ENCODE peak calls at places on chromosomes 5 and 9, in ten cellular contexts. One of them, this sample, is unnamed.

GRCh38 chr5:158119852-158120708 is 261.1 kb upstream of the CLINT1 start:
- DNase-seq in MM.1S: no peak
- DNase-seq in iPS DF 6.9: no peak
- DNase-seq in CD4-positive, alpha-beta memory T cell: no peak
- DNase-seq in right cardiac atrium: no peak
- DNase-seq in amniotic epithelial cell: peak
- DNase-seq in posterior vena cava: no peak
- DNase-seq in substantia nigra: no peak
- DNase-seq in activated T-cell treated with anti-CD3 and anti-CD28 coated beads for 1 hour: no peak
- DNase-seq in GM13977: no peak
- DNase-seq in this sample: no peak

GRCh38 chr9:127058645-127059021 is 63.8 kb downstream of the ANGPTL2 start:
- DNase-seq in posterior vena cava: no peak
- DNase-seq in GM13977: no peak
- DNase-seq in CD4-positive, alpha-beta memory T cell: no peak
- DNase-seq in MM.1S: no peak
- DNase-seq in substantia nigra: no peak
- DNase-seq in amniotic epithelial cell: no peak
- DNase-seq in iPS DF 6.9: no peak
- DNase-seq in right cardiac atrium: no peak
- DNase-seq in activated T-cell treated with anti-CD3 and anti-CD28 coated beads for 1 hour: no peak
- DNase-seq in this sample: no peak

GRCh38 chr9:72807765-72808445 is 144.9 kb downstream of the ALDH1A1 start:
- DNase-seq in right cardiac atrium: no peak
- DNase-seq in CD4-positive, alpha-beta memory T cell: no peak
- DNase-seq in iPS DF 6.9: no peak
- DNase-seq in activated T-cell treated with anti-CD3 and anti-CD28 coated beads for 1 hour: no peak
- DNase-seq in posterior vena cava: no peak
- DNase-seq in GM13977: no peak
- DNase-seq in amniotic epithelial cell: peak
- DNase-seq in MM.1S: no peak
- DNase-seq in substantia nigra: no peak
- DNase-seq in this sample: no peak

GRCh38 chr5:160129841-160130240 is 10.6 kb upstream of the PWWP2A start:
- DNase-seq in iPS DF 6.9: no peak
- DNase-seq in GM13977: no peak
- DNase-seq in CD4-positive, alpha-beta memory T cell: no peak
- DNase-seq in posterior vena cava: no peak
- DNase-seq in right cardiac atrium: no peak
- DNase-seq in MM.1S: no peak
- DNase-seq in amniotic epithelial cell: no peak
- DNase-seq in substantia nigra: no peak
- DNase-seq in activated T-cell treated with anti-CD3 and anti-CD28 coated beads for 1 hour: no peak
- DNase-seq in this sample: no peak

GRCh38 chr9:31304576-31304975 is 1079.9 kb upstream of the ACO1 start:
- DNase-seq in substantia nigra: no peak
- DNase-seq in right cardiac atrium: no peak
- DNase-seq in GM13977: no peak
- DNase-seq in MM.1S: no peak
- DNase-seq in CD4-positive, alpha-beta memory T cell: no peak
- DNase-seq in amniotic epithelial cell: peak
- DNase-seq in activated T-cell treated with anti-CD3 and anti-CD28 coated beads for 1 hour: no peak
- DNase-seq in posterior vena cava: no peak
- DNase-seq in iPS DF 6.9: no peak
- DNase-seq in this sample: no peak

GRCh38 chr5:168969341-168969863 is 331.5 kb downstream of the SLIT3 start:
- DNase-seq in posterior vena cava: no peak
- DNase-seq in substantia nigra: no peak
- DNase-seq in iPS DF 6.9: no peak
- DNase-seq in GM13977: no peak
- DNase-seq in MM.1S: no peak
- DNase-seq in activated T-cell treated with anti-CD3 and anti-CD28 coated beads for 1 hour: no peak
- DNase-seq in amniotic epithelial cell: no peak
- DNase-seq in right cardiac atrium: no peak
- DNase-seq in CD4-positive, alpha-beta memory T cell: no peak
- DNase-seq in this sample: no peak

GRCh38 chr9:125409217-125409636 is 147.6 kb downstream of the GAPVD1 start:
- DNase-seq in iPS DF 6.9: no peak
- DNase-seq in amniotic epithelial cell: no peak
- DNase-seq in right cardiac atrium: peak
- DNase-seq in GM13977: peak
- DNase-seq in substantia nigra: no peak
- DNase-seq in CD4-positive, alpha-beta memory T cell: no peak
- DNase-seq in MM.1S: no peak
- DNase-seq in activated T-cell treated with anti-CD3 and anti-CD28 coated beads for 1 hour: no peak
- DNase-seq in posterior vena cava: no peak
- DNase-seq in this sample: no peak

GRCh38 chr5:1185652-1186350 is 15.6 kb upstream of the SLC6A19 start:
- DNase-seq in substantia nigra: no peak
- DNase-seq in amniotic epithelial cell: no peak
- DNase-seq in CD4-positive, alpha-beta memory T cell: no peak
- DNase-seq in GM13977: no peak
- DNase-seq in right cardiac atrium: peak
- DNase-seq in iPS DF 6.9: no peak
- DNase-seq in posterior vena cava: no peak
- DNase-seq in MM.1S: no peak
- DNase-seq in activated T-cell treated with anti-CD3 and anti-CD28 coated beads for 1 hour: no peak
- DNase-seq in this sample: no peak

GRCh38 chr5:168734657-168735344 is 155.6 kb upstream of the PANK3 start:
- DNase-seq in GM13977: peak
- DNase-seq in amniotic epithelial cell: peak
- DNase-seq in activated T-cell treated with anti-CD3 and anti-CD28 coated beads for 1 hour: no peak
- DNase-seq in right cardiac atrium: peak
- DNase-seq in iPS DF 6.9: no peak
- DNase-seq in CD4-positive, alpha-beta memory T cell: no peak
- DNase-seq in MM.1S: no peak
- DNase-seq in substantia nigra: no peak
- DNase-seq in posterior vena cava: peak
- DNase-seq in this sample: no peak

GRCh38 chr5:172646716-172647285 is 5.7 kb downstream of the NEURL1B start:
- DNase-seq in iPS DF 6.9: no peak
- DNase-seq in substantia nigra: no peak
- DNase-seq in GM13977: no peak
- DNase-seq in amniotic epithelial cell: no peak
- DNase-seq in activated T-cell treated with anti-CD3 and anti-CD28 coated beads for 1 hour: no peak
- DNase-seq in MM.1S: no peak
- DNase-seq in posterior vena cava: peak
- DNase-seq in CD4-positive, alpha-beta memory T cell: no peak
- DNase-seq in right cardiac atrium: peak
- DNase-seq in this sample: no peak

GRCh38 chr5:40364441-40364840 is 315.3 kb upstream of the PTGER4 start:
- DNase-seq in amniotic epithelial cell: no peak
- DNase-seq in CD4-positive, alpha-beta memory T cell: no peak
- DNase-seq in substantia nigra: no peak
- DNase-seq in iPS DF 6.9: no peak
- DNase-seq in GM13977: no peak
- DNase-seq in activated T-cell treated with anti-CD3 and anti-CD28 coated beads for 1 hour: no peak
- DNase-seq in MM.1S: no peak
- DNase-seq in right cardiac atrium: no peak
- DNase-seq in posterior vena cava: no peak
- DNase-seq in this sample: no peak

GRCh38 chr5:120415985-120416384 is 48.1 kb upstream of the PRR16 start:
- DNase-seq in activated T-cell treated with anti-CD3 and anti-CD28 coated beads for 1 hour: no peak
- DNase-seq in CD4-positive, alpha-beta memory T cell: no peak
- DNase-seq in posterior vena cava: no peak
- DNase-seq in right cardiac atrium: no peak
- DNase-seq in iPS DF 6.9: no peak
- DNase-seq in substantia nigra: no peak
- DNase-seq in GM13977: no peak
- DNase-seq in amniotic epithelial cell: peak
- DNase-seq in MM.1S: no peak
- DNase-seq in this sample: no peak

GRCh38 chr5:43840424-43841232 is 237.6 kb downstream of the NNT start:
- DNase-seq in iPS DF 6.9: no peak
- DNase-seq in substantia nigra: no peak
- DNase-seq in posterior vena cava: no peak
- DNase-seq in right cardiac atrium: peak
- DNase-seq in amniotic epithelial cell: no peak
- DNase-seq in activated T-cell treated with anti-CD3 and anti-CD28 coated beads for 1 hour: no peak
- DNase-seq in GM13977: no peak
- DNase-seq in CD4-positive, alpha-beta memory T cell: no peak
- DNase-seq in MM.1S: no peak
- DNase-seq in this sample: no peak

GRCh38 chr5:68838157-68838718 is 255.6 kb upstream of the SLC30A5 start:
- DNase-seq in amniotic epithelial cell: no peak
- DNase-seq in iPS DF 6.9: no peak
- DNase-seq in CD4-positive, alpha-beta memory T cell: no peak
- DNase-seq in GM13977: no peak
- DNase-seq in substantia nigra: no peak
- DNase-seq in MM.1S: no peak
- DNase-seq in posterior vena cava: no peak
- DNase-seq in activated T-cell treated with anti-CD3 and anti-CD28 coated beads for 1 hour: no peak
- DNase-seq in right cardiac atrium: no peak
- DNase-seq in this sample: no peak

GRCh38 chr5:168409601-168410458 is 76.4 kb upstream of the RARS1 start:
- DNase-seq in iPS DF 6.9: no peak
- DNase-seq in activated T-cell treated with anti-CD3 and anti-CD28 coated beads for 1 hour: no peak
- DNase-seq in amniotic epithelial cell: peak
- DNase-seq in right cardiac atrium: no peak
- DNase-seq in substantia nigra: no peak
- DNase-seq in MM.1S: peak
- DNase-seq in posterior vena cava: no peak
- DNase-seq in GM13977: peak
- DNase-seq in CD4-positive, alpha-beta memory T cell: no peak
- DNase-seq in this sample: peak

GRCh38 chr9:87184956-87185642 is 237.8 kb upstream of the GAS1 start:
- DNase-seq in MM.1S: no peak
- DNase-seq in GM13977: no peak
- DNase-seq in activated T-cell treated with anti-CD3 and anti-CD28 coated beads for 1 hour: no peak
- DNase-seq in CD4-positive, alpha-beta memory T cell: no peak
- DNase-seq in iPS DF 6.9: no peak
- DNase-seq in amniotic epithelial cell: peak
- DNase-seq in right cardiac atrium: no peak
- DNase-seq in substantia nigra: no peak
- DNase-seq in posterior vena cava: no peak
- DNase-seq in this sample: no peak

GRCh38 chr5:157361865-157362465 is 96.0 kb downstream of the CYFIP2 start:
- DNase-seq in activated T-cell treated with anti-CD3 and anti-CD28 coated beads for 1 hour: no peak
- DNase-seq in MM.1S: no peak
- DNase-seq in CD4-positive, alpha-beta memory T cell: no peak
- DNase-seq in right cardiac atrium: no peak
- DNase-seq in substantia nigra: no peak
- DNase-seq in GM13977: no peak
- DNase-seq in iPS DF 6.9: no peak
- DNase-seq in posterior vena cava: no peak
- DNase-seq in amniotic epithelial cell: peak
- DNase-seq in this sample: no peak

GRCh38 chr9:36102742-36103495 is 33.6 kb upstream of the GLIPR2 start:
- DNase-seq in GM13977: peak
- DNase-seq in iPS DF 6.9: peak
- DNase-seq in activated T-cell treated with anti-CD3 and anti-CD28 coated beads for 1 hour: peak
- DNase-seq in CD4-positive, alpha-beta memory T cell: peak
- DNase-seq in substantia nigra: peak
- DNase-seq in posterior vena cava: peak
- DNase-seq in amniotic epithelial cell: peak
- DNase-seq in right cardiac atrium: peak
- DNase-seq in MM.1S: peak
- DNase-seq in this sample: peak

GRCh38 chr5:107698286-107698685 is 27.5 kb upstream of the EFNA5 start:
- DNase-seq in posterior vena cava: no peak
- DNase-seq in right cardiac atrium: no peak
- DNase-seq in MM.1S: no peak
- DNase-seq in activated T-cell treated with anti-CD3 and anti-CD28 coated beads for 1 hour: no peak
- DNase-seq in GM13977: no peak
- DNase-seq in iPS DF 6.9: no peak
- DNase-seq in CD4-positive, alpha-beta memory T cell: no peak
- DNase-seq in amniotic epithelial cell: peak
- DNase-seq in substantia nigra: no peak
- DNase-seq in this sample: no peak

GRCh38 chr5:128083033-128083810 is at the start of gene SLC12A2:
- DNase-seq in GM13977: peak
- DNase-seq in MM.1S: peak
- DNase-seq in substantia nigra: peak
- DNase-seq in posterior vena cava: peak
- DNase-seq in right cardiac atrium: peak
- DNase-seq in CD4-positive, alpha-beta memory T cell: peak
- DNase-seq in amniotic epithelial cell: peak
- DNase-seq in activated T-cell treated with anti-CD3 and anti-CD28 coated beads for 1 hour: peak
- DNase-seq in iPS DF 6.9: peak
- DNase-seq in this sample: peak

GRCh38 chr9:131273146-131273545 is 3.2 kb downstream of the FAM78A start:
- DNase-seq in posterior vena cava: no peak
- DNase-seq in activated T-cell treated with anti-CD3 and anti-CD28 coated beads for 1 hour: no peak
- DNase-seq in amniotic epithelial cell: no peak
- DNase-seq in MM.1S: peak
- DNase-seq in iPS DF 6.9: no peak
- DNase-seq in GM13977: no peak
- DNase-seq in CD4-positive, alpha-beta memory T cell: no peak
- DNase-seq in right cardiac atrium: peak
- DNase-seq in substantia nigra: no peak
- DNase-seq in this sample: no peak

GRCh38 chr9:94168203-94169000 is 84.1 kb downstream of the PTPDC1 start:
- DNase-seq in CD4-positive, alpha-beta memory T cell: no peak
- DNase-seq in iPS DF 6.9: no peak
- DNase-seq in activated T-cell treated with anti-CD3 and anti-CD28 coated beads for 1 hour: no peak
- DNase-seq in MM.1S: no peak
- DNase-seq in substantia nigra: no peak
- DNase-seq in amniotic epithelial cell: peak
- DNase-seq in right cardiac atrium: no peak
- DNase-seq in posterior vena cava: no peak
- DNase-seq in GM13977: no peak
- DNase-seq in this sample: no peak

GRCh38 chr5:170755679-170756456 is 27.7 kb upstream of the GABRP start:
- DNase-seq in activated T-cell treated with anti-CD3 and anti-CD28 coated beads for 1 hour: no peak
- DNase-seq in amniotic epithelial cell: no peak
- DNase-seq in posterior vena cava: no peak
- DNase-seq in MM.1S: no peak
- DNase-seq in right cardiac atrium: peak
- DNase-seq in substantia nigra: no peak
- DNase-seq in iPS DF 6.9: no peak
- DNase-seq in GM13977: no peak
- DNase-seq in CD4-positive, alpha-beta memory T cell: no peak
- DNase-seq in this sample: no peak

GRCh38 chr9:38686923-38687322 is 33.0 kb downstream of the FAM240B start:
- DNase-seq in MM.1S: no peak
- DNase-seq in activated T-cell treated with anti-CD3 and anti-CD28 coated beads for 1 hour: no peak
- DNase-seq in posterior vena cava: no peak
- DNase-seq in GM13977: no peak
- DNase-seq in amniotic epithelial cell: no peak
- DNase-seq in CD4-positive, alpha-beta memory T cell: no peak
- DNase-seq in right cardiac atrium: no peak
- DNase-seq in substantia nigra: no peak
- DNase-seq in iPS DF 6.9: no peak
- DNase-seq in this sample: no peak

GRCh38 chr5:149940941-149941644 is 3.5 kb downstream of the PDE6A start:
- DNase-seq in CD4-positive, alpha-beta memory T cell: no peak
- DNase-seq in right cardiac atrium: no peak
- DNase-seq in iPS DF 6.9: no peak
- DNase-seq in posterior vena cava: no peak
- DNase-seq in amniotic epithelial cell: no peak
- DNase-seq in MM.1S: no peak
- DNase-seq in GM13977: no peak
- DNase-seq in activated T-cell treated with anti-CD3 and anti-CD28 coated beads for 1 hour: no peak
- DNase-seq in substantia nigra: no peak
- DNase-seq in this sample: no peak

GRCh38 chr5:123438902-123439301 is 15.7 kb upstream of the CEP120 start:
- DNase-seq in posterior vena cava: no peak
- DNase-seq in substantia nigra: no peak
- DNase-seq in iPS DF 6.9: no peak
- DNase-seq in right cardiac atrium: no peak
- DNase-seq in MM.1S: no peak
- DNase-seq in CD4-positive, alpha-beta memory T cell: no peak
- DNase-seq in amniotic epithelial cell: no peak
- DNase-seq in GM13977: no peak
- DNase-seq in activated T-cell treated with anti-CD3 and anti-CD28 coated beads for 1 hour: no peak
- DNase-seq in this sample: no peak

GRCh38 chr9:110545705-110546104 is 33.8 kb downstream of the SVEP1 start:
- DNase-seq in right cardiac atrium: no peak
- DNase-seq in CD4-positive, alpha-beta memory T cell: no peak
- DNase-seq in substantia nigra: peak
- DNase-seq in posterior vena cava: no peak
- DNase-seq in activated T-cell treated with anti-CD3 and anti-CD28 coated beads for 1 hour: no peak
- DNase-seq in GM13977: no peak
- DNase-seq in amniotic epithelial cell: no peak
- DNase-seq in iPS DF 6.9: no peak
- DNase-seq in MM.1S: no peak
- DNase-seq in this sample: no peak

GRCh38 chr5:78838753-78839152 is 146.4 kb downstream of the ARSB start:
- DNase-seq in CD4-positive, alpha-beta memory T cell: no peak
- DNase-seq in activated T-cell treated with anti-CD3 and anti-CD28 coated beads for 1 hour: no peak
- DNase-seq in posterior vena cava: no peak
- DNase-seq in GM13977: no peak
- DNase-seq in right cardiac atrium: no peak
- DNase-seq in amniotic epithelial cell: no peak
- DNase-seq in iPS DF 6.9: no peak
- DNase-seq in MM.1S: no peak
- DNase-seq in substantia nigra: no peak
- DNase-seq in this sample: no peak

This sample was measured in occipital lobe.